ENCODE peak calls at places on chromosome 9, in four cellular contexts. One of them, this sample, is unnamed.

GRCh38 chr9:118364266-118365075 is 660.3 kb downstream of the TLR4 start:
- DNase-seq in stimulated activated CD8-positive, alpha-beta memory T cell treated with anti-CD3 and anti-CD28 coated beads, Interleukin-4, amount 100 ng/mL, for 24 hours: no peak
- DNase-seq in heart right ventricle: no peak
- DNase-seq in AG08395: no peak
- DNase-seq in this sample: no peak

GRCh38 chr9:7976856-7977255 is 177.3 kb upstream of the DMAC1 start:
- DNase-seq in stimulated activated CD8-positive, alpha-beta memory T cell treated with anti-CD3 and anti-CD28 coated beads, Interleukin-4, amount 100 ng/mL, for 24 hours: no peak
- DNase-seq in heart right ventricle: no peak
- DNase-seq in AG08395: no peak
- DNase-seq in this sample: no peak

GRCh38 chr9:31730398-31730797 is 654.0 kb upstream of the ACO1 start:
- DNase-seq in stimulated activated CD8-positive, alpha-beta memory T cell treated with anti-CD3 and anti-CD28 coated beads, Interleukin-4, amount 100 ng/mL, for 24 hours: no peak
- DNase-seq in AG08395: no peak
- DNase-seq in heart right ventricle: no peak
- DNase-seq in this sample: no peak

GRCh38 chr9:15149450-15149849 is 157.6 kb downstream of the TTC39B start:
- DNase-seq in stimulated activated CD8-positive, alpha-beta memory T cell treated with anti-CD3 and anti-CD28 coated beads, Interleukin-4, amount 100 ng/mL, for 24 hours: no peak
- DNase-seq in AG08395: no peak
- DNase-seq in heart right ventricle: no peak
- DNase-seq in this sample: no peak

GRCh38 chr9:121947683-121948300 is 145.3 kb downstream of the TTLL11 start:
- DNase-seq in AG08395: no peak
- DNase-seq in heart right ventricle: no peak
- DNase-seq in stimulated activated CD8-positive, alpha-beta memory T cell treated with anti-CD3 and anti-CD28 coated beads, Interleukin-4, amount 100 ng/mL, for 24 hours: no peak
- DNase-seq in this sample: no peak

GRCh38 chr9:129550199-129550839 is 70.6 kb downstream of the C9orf50 start:
- DNase-seq in stimulated activated CD8-positive, alpha-beta memory T cell treated with anti-CD3 and anti-CD28 coated beads, Interleukin-4, amount 100 ng/mL, for 24 hours: no peak
- DNase-seq in heart right ventricle: peak; percentile 76
- DNase-seq in AG08395: peak; percentile 83
- DNase-seq in this sample: no peak

GRCh38 chr9:133763272-133764183 is 25.4 kb upstream of the SARDH start:
- DNase-seq in AG08395: peak; percentile 59
- DNase-seq in stimulated activated CD8-positive, alpha-beta memory T cell treated with anti-CD3 and anti-CD28 coated beads, Interleukin-4, amount 100 ng/mL, for 24 hours: no peak
- DNase-seq in heart right ventricle: peak; percentile 1
- DNase-seq in this sample: no peak

GRCh38 chr9:34823778-34824177 is 113.8 kb upstream of the CCL21 start:
- DNase-seq in heart right ventricle: no peak
- DNase-seq in AG08395: no peak
- DNase-seq in stimulated activated CD8-positive, alpha-beta memory T cell treated with anti-CD3 and anti-CD28 coated beads, Interleukin-4, amount 100 ng/mL, for 24 hours: no peak
- DNase-seq in this sample: no peak

GRCh38 chr9:121985792-121986494 is 107.2 kb downstream of the TTLL11 start:
- DNase-seq in heart right ventricle: peak; percentile 75
- DNase-seq in stimulated activated CD8-positive, alpha-beta memory T cell treated with anti-CD3 and anti-CD28 coated beads, Interleukin-4, amount 100 ng/mL, for 24 hours: no peak
- DNase-seq in AG08395: peak; percentile 84
- DNase-seq in this sample: peak; percentile 38

GRCh38 chr9:111917980-111918379 is 21.4 kb downstream of the UGCG start:
- DNase-seq in heart right ventricle: peak; percentile 15
- DNase-seq in AG08395: no peak
- DNase-seq in stimulated activated CD8-positive, alpha-beta memory T cell treated with anti-CD3 and anti-CD28 coated beads, Interleukin-4, amount 100 ng/mL, for 24 hours: no peak
- DNase-seq in this sample: no peak

GRCh38 chr9:15738011-15738410 is 185.2 kb downstream of the CCDC171 start:
- DNase-seq in heart right ventricle: no peak
- DNase-seq in AG08395: no peak
- DNase-seq in stimulated activated CD8-positive, alpha-beta memory T cell treated with anti-CD3 and anti-CD28 coated beads, Interleukin-4, amount 100 ng/mL, for 24 hours: no peak
- DNase-seq in this sample: no peak

GRCh38 chr9:77063645-77064285 is 44.3 kb downstream of the FOXB2 start:
- DNase-seq in stimulated activated CD8-positive, alpha-beta memory T cell treated with anti-CD3 and anti-CD28 coated beads, Interleukin-4, amount 100 ng/mL, for 24 hours: no peak
- DNase-seq in heart right ventricle: no peak
- DNase-seq in AG08395: peak; percentile 26
- DNase-seq in this sample: no peak

GRCh38 chr9:134422301-134422700 is 96.0 kb downstream of the RXRA start:
- DNase-seq in stimulated activated CD8-positive, alpha-beta memory T cell treated with anti-CD3 and anti-CD28 coated beads, Interleukin-4, amount 100 ng/mL, for 24 hours: no peak
- DNase-seq in AG08395: peak; percentile 70
- DNase-seq in heart right ventricle: peak; percentile 40
- DNase-seq in this sample: peak; percentile 62

GRCh38 chr9:116144038-116144437 is 9.6 kb upstream of the PAPPA start:
- DNase-seq in stimulated activated CD8-positive, alpha-beta memory T cell treated with anti-CD3 and anti-CD28 coated beads, Interleukin-4, amount 100 ng/mL, for 24 hours: no peak
- DNase-seq in AG08395: peak; percentile 52
- DNase-seq in heart right ventricle: no peak
- DNase-seq in this sample: no peak

GRCh38 chr9:89591291-89592200 is 13.3 kb upstream of the GADD45G start:
- DNase-seq in heart right ventricle: no peak
- DNase-seq in AG08395: no peak
- DNase-seq in stimulated activated CD8-positive, alpha-beta memory T cell treated with anti-CD3 and anti-CD28 coated beads, Interleukin-4, amount 100 ng/mL, for 24 hours: no peak
- DNase-seq in this sample: no peak

GRCh38 chr9:84697494-84698114 is 28.1 kb downstream of the NTRK2 start:
- DNase-seq in stimulated activated CD8-positive, alpha-beta memory T cell treated with anti-CD3 and anti-CD28 coated beads, Interleukin-4, amount 100 ng/mL, for 24 hours: peak; percentile 2
- DNase-seq in AG08395: peak; percentile 64
- DNase-seq in heart right ventricle: peak; percentile 67
- DNase-seq in this sample: peak; percentile 51

GRCh38 chr9:35756743-35757526 is 2.9 kb upstream of the MSMP start:
- DNase-seq in AG08395: no peak
- DNase-seq in stimulated activated CD8-positive, alpha-beta memory T cell treated with anti-CD3 and anti-CD28 coated beads, Interleukin-4, amount 100 ng/mL, for 24 hours: peak; percentile 30
- DNase-seq in heart right ventricle: peak; percentile 85
- DNase-seq in this sample: peak; percentile 69

GRCh38 chr9:79946718-79947117 is 375.0 kb downstream of the TLE4 start:
- DNase-seq in stimulated activated CD8-positive, alpha-beta memory T cell treated with anti-CD3 and anti-CD28 coated beads, Interleukin-4, amount 100 ng/mL, for 24 hours: no peak
- DNase-seq in AG08395: no peak
- DNase-seq in heart right ventricle: no peak
- DNase-seq in this sample: no peak

GRCh38 chr9:4832786-4833579 is 40.2 kb downstream of the RCL1 start:
- DNase-seq in stimulated activated CD8-positive, alpha-beta memory T cell treated with anti-CD3 and anti-CD28 coated beads, Interleukin-4, amount 100 ng/mL, for 24 hours: no peak
- DNase-seq in AG08395: peak; percentile 85
- DNase-seq in heart right ventricle: no peak
- DNase-seq in this sample: no peak

GRCh38 chr9:36100532-36100931 is 36.0 kb upstream of the GLIPR2 start:
- DNase-seq in stimulated activated CD8-positive, alpha-beta memory T cell treated with anti-CD3 and anti-CD28 coated beads, Interleukin-4, amount 100 ng/mL, for 24 hours: no peak
- DNase-seq in AG08395: peak; percentile 46
- DNase-seq in heart right ventricle: no peak
- DNase-seq in this sample: no peak

GRCh38 chr9:105359899-105360298 is 87.9 kb upstream of the FSD1L start:
- DNase-seq in stimulated activated CD8-positive, alpha-beta memory T cell treated with anti-CD3 and anti-CD28 coated beads, Interleukin-4, amount 100 ng/mL, for 24 hours: peak; percentile 12
- DNase-seq in AG08395: no peak
- DNase-seq in heart right ventricle: no peak
- DNase-seq in this sample: no peak

GRCh38 chr9:115263731-115264130 is 145.8 kb upstream of the TNC start:
- DNase-seq in heart right ventricle: no peak
- DNase-seq in stimulated activated CD8-positive, alpha-beta memory T cell treated with anti-CD3 and anti-CD28 coated beads, Interleukin-4, amount 100 ng/mL, for 24 hours: no peak
- DNase-seq in AG08395: peak; percentile 46
- DNase-seq in this sample: no peak

GRCh38 chr9:35716236-35716635 is 15.8 kb downstream of the TLN1 start:
- DNase-seq in AG08395: no peak
- DNase-seq in stimulated activated CD8-positive, alpha-beta memory T cell treated with anti-CD3 and anti-CD28 coated beads, Interleukin-4, amount 100 ng/mL, for 24 hours: no peak
- DNase-seq in heart right ventricle: no peak
- DNase-seq in this sample: no peak

GRCh38 chr9:79185866-79186265 is 385.9 kb upstream of the TLE4 start:
- DNase-seq in stimulated activated CD8-positive, alpha-beta memory T cell treated with anti-CD3 and anti-CD28 coated beads, Interleukin-4, amount 100 ng/mL, for 24 hours: no peak
- DNase-seq in heart right ventricle: no peak
- DNase-seq in AG08395: peak; percentile 13
- DNase-seq in this sample: no peak

GRCh38 chr9:86563350-86563749 is 209.1 kb upstream of the TUT7 start:
- DNase-seq in AG08395: peak; percentile 30
- DNase-seq in stimulated activated CD8-positive, alpha-beta memory T cell treated with anti-CD3 and anti-CD28 coated beads, Interleukin-4, amount 100 ng/mL, for 24 hours: no peak
- DNase-seq in heart right ventricle: no peak
- DNase-seq in this sample: no peak

GRCh38 chr9:38162332-38162985 is 93.4 kb upstream of the SHB start:
- DNase-seq in stimulated activated CD8-positive, alpha-beta memory T cell treated with anti-CD3 and anti-CD28 coated beads, Interleukin-4, amount 100 ng/mL, for 24 hours: no peak
- DNase-seq in AG08395: no peak
- DNase-seq in heart right ventricle: no peak
- DNase-seq in this sample: no peak

GRCh38 chr9:136657975-136658848 is 4.5 kb upstream of the EGFL7 start:
- DNase-seq in stimulated activated CD8-positive, alpha-beta memory T cell treated with anti-CD3 and anti-CD28 coated beads, Interleukin-4, amount 100 ng/mL, for 24 hours: no peak
- DNase-seq in AG08395: no peak
- DNase-seq in heart right ventricle: peak; percentile 18
- DNase-seq in this sample: no peak

GRCh38 chr9:101485873-101486692 is 47.6 kb upstream of the RNF20 start:
- DNase-seq in heart right ventricle: peak; percentile 26
- DNase-seq in AG08395: peak; percentile 44
- DNase-seq in stimulated activated CD8-positive, alpha-beta memory T cell treated with anti-CD3 and anti-CD28 coated beads, Interleukin-4, amount 100 ng/mL, for 24 hours: no peak
- DNase-seq in this sample: peak; percentile 20

GRCh38 chr9:87606921-87607521 is 109.4 kb downstream of the DAPK1 start:
- DNase-seq in AG08395: peak; percentile 81
- DNase-seq in heart right ventricle: no peak
- DNase-seq in stimulated activated CD8-positive, alpha-beta memory T cell treated with anti-CD3 and anti-CD28 coated beads, Interleukin-4, amount 100 ng/mL, for 24 hours: no peak
- DNase-seq in this sample: no peak

GRCh38 chr9:4622016-4622415 is 40.1 kb upstream of the PLPP6 start:
- DNase-seq in heart right ventricle: no peak
- DNase-seq in stimulated activated CD8-positive, alpha-beta memory T cell treated with anti-CD3 and anti-CD28 coated beads, Interleukin-4, amount 100 ng/mL, for 24 hours: no peak
- DNase-seq in AG08395: no peak
- DNase-seq in this sample: no peak

GRCh38 chr9:73529666-73530065 is 378.0 kb downstream of the ANXA1 start:
- DNase-seq in stimulated activated CD8-positive, alpha-beta memory T cell treated with anti-CD3 and anti-CD28 coated beads, Interleukin-4, amount 100 ng/mL, for 24 hours: no peak
- DNase-seq in heart right ventricle: no peak
- DNase-seq in AG08395: no peak
- DNase-seq in this sample: no peak

GRCh38 chr9:16553869-16554540 is 316.5 kb downstream of the BNC2 start:
- DNase-seq in heart right ventricle: no peak
- DNase-seq in AG08395: no peak
- DNase-seq in stimulated activated CD8-positive, alpha-beta memory T cell treated with anti-CD3 and anti-CD28 coated beads, Interleukin-4, amount 100 ng/mL, for 24 hours: no peak
- DNase-seq in this sample: no peak

This sample was measured in Caco-2.